ENCODE peak calls at places on chromosomes 12 and 14, in seven cellular contexts. Z is HTR-8/SVneo; F is A673; U is stimulated activated CD8-positive, alpha-beta memory T cell treated with anti-CD3 and anti-CD28 coated beads, Interleukin-7, amount 100 ng/mL, for 24 hours; S is AG20443; P is small intestine; M is stimulated activated CD4-positive, alpha-beta T cell treated with anti-CD3 and anti-CD28 coated beads, Interleukin-1b, Interleukin-23, amount 100 ng/mL, for 4 hours. T is an unnamed sample.

GRCh38 chr12:40691913-40692616 is at the start of gene CNTN1:
- DNase-seq in Z (no peak), F (peak; percentile 83), U (no peak), S (peak; percentile 83), P (peak; percentile 1), M (no peak), T (no peak)

GRCh38 chr14:58414845-58415244 is 12.5 kb downstream of the TIMM9 start:
- DNase-seq in Z (no peak), F (no peak), U (no peak), S (no peak), P (peak; percentile 20), M (no peak), T (no peak)

GRCh38 chr12:76020281-76020680 is 11.3 kb downstream of the PHLDA1 start:
- DNase-seq in Z (no peak), F (no peak), U (peak; percentile 53), S (peak; percentile 59), P (peak; percentile 54), M (peak; percentile 28), T (peak; percentile 92)

GRCh38 chr12:79690156-79690605 is 583 bp downstream of the PAWR start:
- DNase-seq in Z (no peak), F (peak; percentile 45), U (no peak), S (no peak), P (no peak), M (peak; percentile 2), T (no peak)

GRCh38 chr14:58428011-58428807 is 690 bp downstream of the KIAA0586 start:
- DNase-seq in Z (peak; percentile 69), F (peak; percentile 74), U (no peak), S (peak; percentile 43), P (peak; percentile 33), M (no peak), T (peak; percentile 23)

GRCh38 chr12:15767301-15767700 is 21.9 kb downstream of the EPS8 start:
- DNase-seq in Z (no peak), F (no peak), U (no peak), S (no peak), P (no peak), M (no peak), T (no peak)

GRCh38 chr12:57012600-57013465 is 3.5 kb downstream of the TAC3 start:
- DNase-seq in Z (no peak), F (no peak), U (no peak), S (no peak), P (no peak), M (no peak), T (no peak)

GRCh38 chr12:61781021-61781581 is 479.1 kb upstream of the USP15 start:
- DNase-seq in Z (no peak), F (no peak), U (no peak), S (no peak), P (no peak), M (no peak), T (no peak)

GRCh38 chr12:6426882-6427671 is 17.7 kb upstream of the CD27 start:
- DNase-seq in Z (no peak), F (no peak), U (peak; percentile 84), S (no peak), P (peak; percentile 37), M (peak; percentile 82), T (peak; percentile 84)

GRCh38 chr12:116121453-116121871 is 156.0 kb downstream of the MED13L start:
- DNase-seq in Z (no peak), F (no peak), U (no peak), S (peak; percentile 29), P (no peak), M (no peak), T (no peak)

GRCh38 chr14:65928995-65929394 is 516.5 kb downstream of the FUT8 start:
- DNase-seq in Z (no peak), F (no peak), U (no peak), S (no peak), P (no peak), M (no peak), T (no peak)

GRCh38 chr14:99318091-99318958 is 46.3 kb upstream of the BCL11B start:
- DNase-seq in Z (no peak), F (no peak), U (no peak), S (peak; percentile 8), P (peak; percentile 69), M (no peak), T (no peak)

GRCh38 chr14:74089251-74090020 is 4.7 kb downstream of the LIN52 start:
- DNase-seq in Z (no peak), F (no peak), U (no peak), S (no peak), P (no peak), M (no peak), T (no peak)

GRCh38 chr12:109020750-109021380 is at the start of gene SVOP:
- DNase-seq in Z (peak; percentile 80), F (peak; percentile 94), U (no peak), S (peak; percentile 93), P (peak; percentile 50), M (peak; percentile 18), T (peak; percentile 30)

GRCh38 chr14:30550335-30550734 is 8.6 kb upstream of the G2E3 start:
- DNase-seq in Z (no peak), F (no peak), U (no peak), S (no peak), P (no peak), M (no peak), T (no peak)

GRCh38 chr14:53011053-53011462 is 60.2 kb upstream of the FERMT2 start:
- DNase-seq in Z (peak; percentile 95), F (peak; percentile 72), U (no peak), S (peak; percentile 93), P (peak; percentile 3), M (no peak), T (no peak)

GRCh38 chr14:65352964-65353530 is 59.5 kb upstream of the FUT8 start:
- DNase-seq in Z (peak; percentile 87), F (no peak), U (no peak), S (no peak), P (peak; percentile 80), M (no peak), T (peak; percentile 24)

GRCh38 chr12:72264548-72265175 is 7.5 kb upstream of the TRHDE start:
- DNase-seq in Z (no peak), F (peak; percentile 63), U (no peak), S (peak; percentile 26), P (no peak), M (no peak), T (no peak)

GRCh38 chr12:87439990-87440827 is 589.0 kb downstream of the C12orf50 start:
- DNase-seq in Z (peak; percentile 23), F (peak; percentile 14), U (no peak), S (peak; percentile 48), P (peak; percentile 79), M (no peak), T (no peak)

GRCh38 chr14:93068721-93069120 is 47.0 kb downstream of the ITPK1 start:
- DNase-seq in Z (no peak), F (no peak), U (no peak), S (no peak), P (no peak), M (no peak), T (no peak)

GRCh38 chr12:1881936-1882335 is 36.5 kb downstream of the CACNA2D4 start:
- DNase-seq in Z (no peak), F (no peak), U (no peak), S (no peak), P (no peak), M (no peak), T (peak; percentile 6)

GRCh38 chr14:84421611-84422010 is 1108.3 kb upstream of the FLRT2 start:
- DNase-seq in Z (no peak), F (peak; percentile 4), U (no peak), S (no peak), P (no peak), M (no peak), T (no peak)

GRCh38 chr12:127457726-127458125 is 809.2 kb upstream of the TMEM132C start:
- DNase-seq in Z (no peak), F (no peak), U (no peak), S (no peak), P (no peak), M (no peak), T (no peak)

GRCh38 chr12:325886-326285 is 63.2 kb downstream of the KDM5A start:
- DNase-seq in Z (no peak), F (no peak), U (no peak), S (no peak), P (no peak), M (no peak), T (no peak)

GRCh38 chr12:111980598-111980997 is 32.4 kb downstream of the TMEM116 start:
- DNase-seq in Z (no peak), F (no peak), U (no peak), S (no peak), P (no peak), M (no peak), T (no peak)

GRCh38 chr12:116771651-116772050 is 33.5 kb downstream of the RNFT2 start:
- DNase-seq in Z (no peak), F (no peak), U (no peak), S (no peak), P (no peak), M (no peak), T (no peak)

GRCh38 chr14:62269204-62269603 is 507.0 kb downstream of the SNAPC1 start:
- DNase-seq in Z (no peak), F (no peak), U (no peak), S (no peak), P (no peak), M (no peak), T (no peak)

GRCh38 chr12:24172773-24173447 is 223.4 kb upstream of the SOX5 start:
- DNase-seq in Z (no peak), F (peak; percentile 5), U (no peak), S (no peak), P (no peak), M (no peak), T (no peak)

GRCh38 chr12:94570161-94570560 is 80.2 kb downstream of the TMCC3 start:
- DNase-seq in Z (peak; percentile 27), F (no peak), U (no peak), S (no peak), P (peak; percentile 66), M (no peak), T (no peak)

GRCh38 chr14:94269156-94269555 is 23.9 kb downstream of the SERPINA10 start:
- DNase-seq in Z (no peak), F (no peak), U (no peak), S (no peak), P (no peak), M (no peak), T (no peak)

GRCh38 chr14:69980457-69981414 is 101.5 kb downstream of the SMOC1 start:
- DNase-seq in Z (no peak), F (no peak), U (no peak), S (no peak), P (peak; percentile 53), M (no peak), T (no peak)

GRCh38 chr12:117033382-117034045 is 65.7 kb downstream of the TESC start:
- DNase-seq in Z (no peak), F (no peak), U (no peak), S (no peak), P (no peak), M (no peak), T (no peak)

GRCh38 chr14:93115920-93116675 is at the start of gene ITPK1:
- DNase-seq in Z (peak; percentile 51), F (peak; percentile 75), U (no peak), S (peak; percentile 90), P (peak; percentile 67), M (peak; percentile 53), T (peak; percentile 66)

GRCh38 chr12:130765186-130765659 is 49.1 kb upstream of the RIMBP2 start:
- DNase-seq in Z (no peak), F (peak; percentile 35), U (no peak), S (no peak), P (no peak), M (no peak), T (peak; percentile 35)

GRCh38 chr12:7075931-7076330 is 15.4 kb downstream of the C1S start:
- DNase-seq in Z (no peak), F (no peak), U (no peak), S (peak; percentile 64), P (no peak), M (no peak), T (no peak)

GRCh38 chr14:31926123-31926522 is 151.0 kb upstream of the ARHGAP5 start:
- DNase-seq in Z (peak; percentile 58), F (peak; percentile 63), U (no peak), S (peak; percentile 29), P (peak; percentile 59), M (no peak), T (peak; percentile 32)

GRCh38 chr12:43113616-43114015 is 438.4 kb downstream of the ADAMTS20 start:
- DNase-seq in Z (no peak), F (no peak), U (no peak), S (no peak), P (no peak), M (no peak), T (no peak)

GRCh38 chr12:49365542-49365941 is 1.7 kb upstream of the SPATS2 start:
- DNase-seq in Z (no peak), F (no peak), U (no peak), S (no peak), P (no peak), M (no peak), T (no peak)

T was measured in activated CD4-positive, alpha-beta memory T cell treated with anti-CD3 and anti-CD28 coated beads, Interleukin-2, amount 10 ng/mL, durations not matched to agents 7 days and 5 days.